ENCODE peak calls at places on chromosome 12, in seven cellular contexts. M, X, V, E, C, P and K are unnamed samples.

GRCh38 chr12:73531752-73532151 is 1005.9 kb upstream of the ATXN7L3B start:
- DNase-seq in M (no peak), X (no peak), V (no peak), E (no peak), C (no peak), P (no peak), K (no peak)

GRCh38 chr12:31002999-31003398 is 70.7 kb upstream of the DDX11 start:
- DNase-seq in M (peak), X (no peak), V (no peak), E (peak), C (no peak), P (no peak), K (no peak)

GRCh38 chr12:100908501-100908900 is 113.9 kb downstream of the ANO4 start:
- DNase-seq in M (no peak), X (no peak), V (no peak), E (peak), C (no peak), P (no peak), K (no peak)

GRCh38 chr12:65825573-65826512 is 1.6 kb downstream of the HMGA2 start:
- DNase-seq in M (peak), X (no peak), V (no peak), E (peak), C (no peak), P (no peak), K (no peak)

GRCh38 chr12:71194657-71195056 is 36.9 kb upstream of the TSPAN8 start:
- DNase-seq in M (no peak), X (no peak), V (no peak), E (no peak), C (no peak), P (no peak), K (no peak)

GRCh38 chr12:110109037-110109836 is 14.9 kb upstream of the IFT81 start:
- DNase-seq in M (peak), X (peak), V (no peak), E (peak), C (no peak), P (no peak), K (no peak)

GRCh38 chr12:43540474-43540873 is 11.5 kb downstream of the ADAMTS20 start:
- DNase-seq in M (no peak), X (no peak), V (no peak), E (no peak), C (no peak), P (no peak), K (no peak)

GRCh38 chr12:44972746-44973421 is 78.0 kb downstream of the DBX2 start:
- DNase-seq in M (no peak), X (no peak), V (peak), E (peak), C (no peak), P (no peak), K (no peak)

GRCh38 chr12:132367852-132368251 is 38.5 kb upstream of the GALNT9 start:
- DNase-seq in M (no peak), X (no peak), V (no peak), E (no peak), C (no peak), P (no peak), K (no peak)